ENCODE peak calls at places on chromosomes 2 and 18, in four cellular contexts. M is K562, V is GM12878, J is HepG2. N is an unnamed sample.

GRCh38 chr2:106638043-106638442 is 150.9 kb downstream of the CD8B2 start:
- DNase-seq in V (no peak), M (no peak), J (no peak), N (no peak)

GRCh38 chr18:7273301-7273911 is 42.5 kb downstream of the LRRC30 start:
- DNase-seq in V (no peak), J (no peak), M (no peak), N (no peak)

GRCh38 chr2:46142546-46143329 is 154.5 kb upstream of the EPAS1 start:
- DNase-seq in M (no peak), V (no peak), J (no peak), N (no peak)

GRCh38 chr2:215713393-215713792 is 277.5 kb upstream of the FN1 start:
- DNase-seq in V (no peak), J (peak), M (no peak), N (no peak)

GRCh38 chr2:179850188-179850587 is 11.2 kb downstream of the ZNF385B start:
- DNase-seq in V (no peak), M (no peak), J (peak), N (no peak)

GRCh38 chr2:216849987-216850386 is 9.9 kb downstream of the TNP1 start:
- DNase-seq in J (no peak), M (peak), V (no peak), N (no peak)

GRCh38 chr2:1512321-1513289 is 99.3 kb downstream of the TPO start:
- DNase-seq in V (no peak), J (no peak), M (no peak), N (no peak)

GRCh38 chr2:12116228-12116750 is 369.9 kb downstream of the LPIN1 start:
- DNase-seq in M (no peak), J (no peak), V (peak), N (no peak)

GRCh38 chr2:27653397-27653796 is 10.0 kb downstream of the SUPT7L start:
- DNase-seq in V (no peak), J (no peak), M (no peak), N (no peak)

GRCh38 chr2:70088508-70089219 is 1.4 kb downstream of the PCBP1 start:
- DNase-seq in M (no peak), V (no peak), J (peak), N (no peak)

GRCh38 chr2:72916743-72917137 is 579 bp upstream of the EMX1 start:
- DNase-seq in V (no peak), J (no peak), M (no peak), N (no peak)

GRCh38 chr2:10909050-10909995 is 2.4 kb upstream of the KCNF1 start:
- DNase-seq in J (peak), M (peak), V (no peak), N (peak)

GRCh38 chr2:183244300-183244849 is 120.1 kb downstream of the NUP35 start:
- DNase-seq in J (no peak), M (no peak), V (no peak), N (no peak)

GRCh38 chr2:100592226-100592625 is 29.4 kb downstream of the PDCL3 start:
- DNase-seq in M (no peak), V (no peak), J (no peak), N (no peak)

GRCh38 chr18:49609416-49610284 is 47.8 kb downstream of the LIPG start:
- DNase-seq in J (no peak), V (no peak), M (no peak), N (no peak)

GRCh38 chr2:111250448-111251030 is 129.8 kb downstream of the BCL2L11 start:
- DNase-seq in M (no peak), J (peak), V (no peak), N (no peak)

GRCh38 chr2:162261032-162261945 is 18.0 kb upstream of the FAP start:
- DNase-seq in J (no peak), V (no peak), M (no peak), N (no peak)

GRCh38 chr2:2173633-2174032 is 157.4 kb downstream of the MYT1L start:
- DNase-seq in V (no peak), J (no peak), M (no peak), N (no peak)

GRCh38 chr18:31206787-31207381 is 44.2 kb upstream of the DSC1 start:
- DNase-seq in V (peak), M (peak), J (peak), N (peak)

GRCh38 chr2:60321816-60322215 is 231.6 kb downstream of the BCL11A start:
- DNase-seq in V (no peak), J (no peak), M (no peak), N (no peak)

GRCh38 chr18:46754188-46754587 is 2.7 kb downstream of the ST8SIA5 start:
- DNase-seq in V (peak), J (no peak), M (no peak), N (no peak)

GRCh38 chr2:108288534-108289106 is at the start of gene SULT1C2:
- DNase-seq in M (no peak), J (peak), V (no peak), N (peak)

GRCh38 chr2:32715981-32716380 is 88.1 kb downstream of the TTC27 start:
- DNase-seq in J (no peak), M (no peak), V (no peak), N (no peak)

GRCh38 chr2:226649871-226650660 is 149.6 kb downstream of the IRS1 start:
- DNase-seq in M (no peak), J (peak), V (peak), N (peak)

GRCh38 chr2:226652388-226652787 is 147.2 kb downstream of the IRS1 start:
- DNase-seq in J (no peak), V (no peak), M (no peak), N (no peak)

GRCh38 chr2:226655871-226656270 is 143.7 kb downstream of the IRS1 start:
- DNase-seq in M (no peak), V (no peak), J (no peak), N (no peak)

GRCh38 chr2:226656367-226656766 is 143.3 kb downstream of the IRS1 start:
- DNase-seq in M (no peak), V (no peak), J (peak), N (no peak)

DNA sequence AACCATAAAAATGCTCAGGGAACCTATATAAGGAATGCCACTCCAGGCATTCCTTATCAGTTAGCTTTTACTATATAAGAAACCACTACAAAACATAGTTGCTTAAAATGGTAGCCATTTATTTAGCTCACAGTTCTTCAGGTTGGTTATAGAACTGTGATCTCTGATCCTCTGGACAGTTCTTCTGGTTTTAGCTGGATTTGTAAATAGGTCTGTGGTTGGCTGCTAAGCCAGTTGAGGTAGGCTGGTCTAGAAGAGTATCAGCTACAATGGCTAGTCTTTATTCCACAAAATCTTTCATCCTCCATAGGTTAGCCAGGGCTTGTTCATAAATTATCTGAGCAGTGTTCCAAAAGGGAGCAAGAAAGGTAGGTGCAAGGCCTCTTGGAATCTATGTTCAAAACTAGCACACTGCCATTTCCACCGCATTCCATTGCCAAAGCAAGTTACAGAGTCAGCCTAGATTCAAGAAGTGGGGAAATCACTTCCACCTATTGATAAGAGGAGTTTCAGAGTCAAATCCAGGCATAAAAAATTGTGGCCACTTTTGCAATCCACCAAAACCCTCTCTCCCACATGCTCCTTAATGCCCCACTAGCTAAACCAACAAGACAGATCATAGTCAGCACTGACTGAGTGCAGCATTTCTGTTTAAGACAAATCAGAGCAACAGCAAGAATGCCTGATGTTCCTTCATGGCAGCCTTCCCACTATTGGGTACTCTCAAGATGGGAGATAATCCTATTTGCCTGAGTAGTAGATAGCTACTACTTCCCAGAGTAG is 146.4 kb downstream of the IRS1 start:
- DNase-seq in V (no peak), J (no peak), M (no peak), N (no peak)
- TF ChIP-seq TARDBP in V (no peak), J (no peak), M (no peak), N (no peak)

GRCh38 chr18:68121308-68121707 is 593.6 kb downstream of the TMX3 start:
- DNase-seq in V (no peak), J (no peak), M (no peak), N (peak)
- TF ChIP-seq FOXM1 in V (no peak), J (no peak), M (no peak), N (no peak)

DNA sequence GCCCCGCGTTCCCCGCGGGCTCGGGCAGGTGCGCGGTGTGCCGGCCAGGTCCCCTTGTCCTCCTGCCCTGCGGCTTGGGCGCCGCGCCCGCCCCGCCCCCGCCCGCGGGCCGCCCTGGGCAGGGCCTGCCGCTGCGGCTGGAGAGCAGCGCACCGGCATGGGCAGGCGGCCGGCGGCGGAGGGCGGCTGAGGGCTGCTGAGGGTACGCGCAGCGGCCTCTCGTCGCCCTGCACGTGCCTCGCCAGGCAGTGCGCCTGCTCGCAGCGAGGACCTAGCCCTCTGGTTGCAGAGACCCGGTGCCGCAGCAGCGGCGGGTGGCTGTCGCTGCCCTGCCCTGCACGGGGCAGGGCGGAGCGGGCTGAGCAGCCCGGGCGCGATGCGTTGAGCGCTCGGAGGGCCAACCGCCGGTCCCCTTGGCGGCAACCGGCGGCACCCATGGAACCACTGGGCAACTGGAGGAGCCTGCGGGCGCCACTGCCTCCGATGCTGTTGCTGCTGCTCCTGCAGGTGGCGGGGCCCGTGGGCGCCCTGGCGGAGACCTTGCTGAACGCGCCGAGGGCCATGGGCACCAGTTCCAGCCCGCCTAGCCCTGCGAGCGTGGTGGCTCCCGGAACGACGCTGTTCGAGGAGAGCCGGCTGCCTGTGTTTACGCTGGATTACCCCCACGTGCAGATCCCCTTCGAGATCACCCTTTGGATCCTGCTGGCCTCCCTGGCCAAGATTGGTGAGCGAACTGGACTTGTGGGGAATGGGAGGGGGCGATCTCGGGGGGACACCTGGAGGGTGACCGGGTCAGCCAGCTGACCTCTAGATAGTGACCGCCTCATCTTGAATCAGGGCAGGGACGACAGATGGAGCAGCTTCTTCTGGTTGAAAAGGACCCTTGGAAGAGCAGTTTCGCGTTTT is at the start of gene SLC9A2:
- DNase-seq in V (no peak), M (peak), J (no peak), N (peak)
- TF ChIP-seq TARDBP in V (no peak), M (no peak), J (no peak), N (no peak)

GRCh38 chr2:205563646-205564045 is 118.7 kb upstream of the NRP2 start:
- DNase-seq in M (peak), J (no peak), V (no peak), N (peak)
- TF ChIP-seq FOXM1 in M (no peak), J (no peak), V (no peak), N (no peak)

GRCh38 chr2:114219501-114219900 is 222.9 kb upstream of the DPP10 start:
- DNase-seq in J (no peak), M (no peak), V (no peak), N (no peak)
- TF ChIP-seq TARDBP in J (no peak), M (no peak), V (no peak), N (no peak)

GRCh38 chr18:13217971-13218375 is 587 bp upstream of the LDLRAD4 start:
- DNase-seq in M (peak), J (no peak), V (no peak), N (no peak)

GRCh38 chr18:13218376-13219011 is at the start of gene LDLRAD4:
- DNase-seq in V (no peak), J (no peak), M (no peak), N (peak)

GRCh38 chr18:13216092-13216582 is 2.4 kb upstream of the LDLRAD4 start:
- DNase-seq in V (peak), M (no peak), J (peak), N (peak)

GRCh38 chr18:13216732-13217465 is 1.7 kb upstream of the LDLRAD4 start:
- DNase-seq in J (no peak), V (no peak), M (peak), N (peak)

DNA sequence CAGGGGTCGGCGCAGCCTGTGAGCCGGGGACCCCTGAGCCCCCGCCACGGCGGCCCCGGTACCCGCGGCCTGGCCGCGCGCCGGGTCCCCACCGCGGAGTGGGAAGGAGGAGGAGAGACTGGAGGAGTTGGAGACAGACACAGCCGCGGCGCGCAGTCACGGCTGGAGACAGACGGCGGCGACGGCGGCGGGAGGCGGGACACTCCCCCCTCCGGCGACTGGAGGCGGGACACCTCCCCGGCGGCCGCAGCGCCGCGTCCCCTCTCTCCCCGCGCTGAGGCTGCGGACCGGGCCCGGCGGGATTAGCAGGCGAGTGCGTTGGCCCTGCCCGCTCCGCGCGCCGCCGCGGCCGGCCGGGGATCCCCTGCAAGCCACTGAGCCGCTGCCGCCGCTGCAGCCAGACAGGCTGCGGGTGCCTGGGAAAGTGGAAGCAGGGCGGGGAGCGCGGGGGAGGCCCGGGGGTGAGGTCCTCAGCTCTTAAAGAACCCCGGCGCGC is 1.0 kb upstream of the LDLRAD4 start:
- DNase-seq in J (no peak), V (no peak), M (peak), N (peak)
- TF ChIP-seq FOXM1 in J (no peak), V (no peak), M (no peak), N (no peak)